ENCODE peak calls at places on chromosome 2, in nine cellular contexts. P is HFF-Myc, S is activated B cell treated with CpG ODN at 0.5 μM for 24 hours, Y is astrocyte of the spinal cord, O is SK-N-SH, J is body of pancreas, W is endothelial cell, K is cardiac fibroblast, X is mesothelial cell of epicardium. T is an unnamed sample.

GRCh38 chr2:235894839-235895238 is 273.3 kb downstream of the GBX2 start:
- DNase-seq in P (no peak), S (no peak), Y (no peak), O (no peak), J (no peak), W (no peak), K (peak; percentile 5), X (no peak), T (no peak)

GRCh38 chr2:18156421-18156820 is 278.0 kb downstream of the KCNS3 start:
- DNase-seq in P (no peak), S (no peak), Y (no peak), O (no peak), J (no peak), W (no peak), K (no peak), X (no peak), T (no peak)

GRCh38 chr2:58427572-58428285 is 186.6 kb upstream of the FANCL start:
- DNase-seq in P (no peak), S (no peak), Y (peak; percentile 53), O (peak; percentile 51), J (peak; percentile 59), W (peak; percentile 53), K (peak; percentile 28), X (peak; percentile 29), T (no peak)

GRCh38 chr2:191247381-191248057 is 2.3 kb downstream of the MYO1B start:
- DNase-seq in P (peak; percentile 76), S (no peak), Y (peak; percentile 89), O (peak; percentile 75), J (no peak), W (no peak), K (peak; percentile 94), X (no peak), T (no peak)

GRCh38 chr2:29880084-29880483 is 41.3 kb downstream of the ALK start:
- DNase-seq in P (no peak), S (no peak), Y (no peak), O (peak; percentile 17), J (no peak), W (no peak), K (no peak), X (no peak), T (no peak)

GRCh38 chr2:154189963-154190362 is 318.2 kb downstream of the GALNT13 start:
- DNase-seq in P (no peak), S (no peak), Y (no peak), O (peak; percentile 35), J (no peak), W (no peak), K (no peak), X (no peak), T (no peak)

GRCh38 chr2:235951980-235952379 is 216.2 kb downstream of the GBX2 start:
- DNase-seq in P (no peak), S (no peak), Y (no peak), O (no peak), J (no peak), W (no peak), K (no peak), X (no peak), T (no peak)

GRCh38 chr2:108960006-108960405 is 29.0 kb downstream of the EDAR start:
- DNase-seq in P (no peak), S (no peak), Y (no peak), O (no peak), J (no peak), W (no peak), K (no peak), X (no peak), T (no peak)

GRCh38 chr2:188292446-188293239 is 969 bp downstream of the GULP1 start:
- DNase-seq in P (peak; percentile 77), S (no peak), Y (peak; percentile 83), O (peak; percentile 78), J (peak; percentile 84), W (peak; percentile 69), K (peak; percentile 84), X (peak; percentile 46), T (no peak)

GRCh38 chr2:99926986-99927385 is 215.4 kb downstream of the AFF3 start:
- DNase-seq in P (no peak), S (no peak), Y (peak; percentile 34), O (no peak), J (no peak), W (no peak), K (peak; percentile 23), X (no peak), T (no peak)

GRCh38 chr2:170313636-170314348 is 135.8 kb downstream of the MYO3B start:
- DNase-seq in P (no peak), S (no peak), Y (peak; percentile 32), O (no peak), J (no peak), W (no peak), K (peak; percentile 8), X (no peak), T (no peak)

GRCh38 chr2:157291018-157291417 is 33.5 kb downstream of the GALNT5 start:
- DNase-seq in P (no peak), S (no peak), Y (no peak), O (no peak), J (no peak), W (no peak), K (no peak), X (no peak), T (no peak)

GRCh38 chr2:28319118-28320008 is 73.3 kb upstream of the FOSL2 start:
- DNase-seq in P (no peak), S (no peak), Y (peak; percentile 93), O (no peak), J (no peak), W (no peak), K (no peak), X (no peak), T (no peak)

GRCh38 chr2:72864500-72864899 is 22.7 kb upstream of the SPR start:
- DNase-seq in P (no peak), S (no peak), Y (peak; percentile 62), O (no peak), J (no peak), W (no peak), K (peak; percentile 87), X (no peak), T (no peak)

DNA sequence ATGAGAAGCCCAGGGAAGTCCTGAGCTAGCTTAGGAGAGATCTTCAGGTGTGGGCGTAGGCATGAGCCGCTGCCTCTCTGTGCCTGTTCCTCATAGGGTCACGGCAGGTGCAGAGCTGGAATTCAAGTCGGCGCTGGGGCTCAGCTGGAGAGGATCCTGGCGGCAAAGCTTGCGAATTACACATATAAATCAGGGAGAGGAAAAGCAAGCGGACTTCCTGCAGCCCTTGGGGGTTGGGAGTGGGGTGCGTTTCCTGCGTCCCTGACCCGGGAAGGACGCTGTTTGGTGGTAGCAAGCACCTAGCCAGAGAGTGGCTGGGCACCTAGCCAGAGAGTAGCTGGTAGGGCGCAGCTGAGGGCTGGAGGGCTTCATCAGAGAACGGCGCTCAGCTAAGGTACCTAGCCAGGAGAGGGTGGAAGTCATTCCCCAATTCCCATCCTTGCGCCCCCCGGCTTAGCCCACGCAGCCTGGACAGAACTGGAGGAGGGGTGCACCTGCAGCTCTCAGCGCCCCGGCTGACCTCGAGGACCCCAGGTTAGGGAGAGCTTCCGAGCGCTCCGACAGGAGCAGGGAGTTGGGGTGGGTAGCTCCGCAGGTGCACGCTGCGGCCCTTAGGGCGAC is 459 bp upstream of the EFR3B start:
- DNase-seq in P (no peak), S (peak; percentile 18), Y (peak; percentile 32), O (peak; percentile 85), J (peak; percentile 77), W (peak; percentile 65), K (peak; percentile 41), X (peak; percentile 25), T (no peak)
- TF ChIP-seq CTCF in P (peak; percentile 5), S (no peak), Y (peak; percentile 31), O (peak; percentile 53), J (no peak), W (peak; percentile 49), K (peak; percentile 40), X (peak; percentile 67), T (no peak)

DNA sequence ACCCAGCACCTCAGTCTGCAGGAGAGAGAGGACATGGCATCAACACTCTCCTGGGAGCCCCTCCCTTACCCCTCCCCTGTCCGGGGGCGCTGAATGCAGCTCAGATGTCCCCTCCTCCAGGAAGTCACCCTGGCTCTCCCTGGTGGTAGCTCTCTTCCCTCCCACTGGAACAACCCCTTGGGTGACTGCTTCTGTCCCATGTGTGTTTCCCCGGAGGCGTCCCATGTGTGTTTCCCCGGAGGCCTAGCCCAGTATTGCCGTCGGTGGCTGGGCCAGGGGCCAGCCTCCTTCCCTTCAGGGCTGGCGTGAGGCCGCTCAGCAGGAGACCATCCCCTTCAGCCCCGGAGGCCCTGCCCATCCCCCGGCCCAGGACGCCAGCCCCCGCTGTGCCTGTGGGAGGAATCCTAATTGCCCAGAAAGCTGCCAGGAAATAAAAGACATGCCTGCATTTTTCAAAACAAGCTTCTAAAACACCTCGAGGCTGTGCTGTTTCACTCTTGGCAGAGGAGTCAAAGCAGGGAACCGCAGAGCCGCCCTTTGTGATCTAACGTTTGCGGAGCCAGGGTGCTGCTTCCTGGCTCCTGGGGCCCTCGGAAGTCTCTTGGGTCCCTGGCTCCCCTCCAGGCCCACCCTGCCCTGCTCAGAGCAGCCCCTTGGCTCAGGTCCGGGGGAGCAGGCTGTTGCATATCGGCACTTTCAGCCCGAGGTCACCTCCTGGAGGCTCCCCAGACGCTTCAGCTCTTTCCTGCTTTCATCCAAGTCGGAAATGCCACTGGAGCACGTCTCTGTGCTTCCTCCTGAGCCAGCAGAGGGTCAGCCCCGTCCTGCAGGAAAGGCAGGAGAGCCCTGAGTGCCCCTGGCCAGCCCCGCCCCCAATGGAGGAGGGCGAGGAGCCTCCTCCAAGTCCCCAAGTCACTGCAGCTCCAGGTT is 11.4 kb downstream of the SNED1 start:
- DNase-seq in P (peak; percentile 71), S (peak; percentile 15), Y (peak; percentile 96), O (peak; percentile 79), J (peak; percentile 67), W (peak; percentile 65), K (peak; percentile 82), X (peak; percentile 34), T (no peak)
- TF ChIP-seq CTCF in P (no peak), S (no peak), Y (peak; percentile 11), O (no peak), J (no peak), W (no peak), K (no peak), X (no peak), T (no peak)

GRCh38 chr2:230205034-230205433 is 14.8 kb downstream of the SP110 start:
- DNase-seq in P (no peak), S (no peak), Y (no peak), O (no peak), J (no peak), W (no peak), K (no peak), X (no peak), T (no peak)

GRCh38 chr2:230205721-230206120 is 14.1 kb downstream of the SP110 start:
- DNase-seq in P (no peak), S (no peak), Y (no peak), O (no peak), J (no peak), W (no peak), K (no peak), X (no peak), T (no peak)

GRCh38 chr2:230203110-230203676 is 16.6 kb downstream of the SP110 start:
- DNase-seq in P (no peak), S (peak; percentile 67), Y (no peak), O (no peak), J (no peak), W (no peak), K (no peak), X (no peak), T (no peak)

GRCh38 chr2:230202430-230203109 is 17.2 kb downstream of the SP110 start:
- DNase-seq in P (no peak), S (peak; percentile 39), Y (no peak), O (no peak), J (no peak), W (no peak), K (no peak), X (no peak), T (no peak)
- TF ChIP-seq CTCF in P (no peak), S (no peak), Y (no peak), O (no peak), J (no peak), W (no peak), K (no peak), X (no peak), T (no peak)

GRCh38 chr2:46913471-46914381 is 1.9 kb downstream of the MCFD2 start:
- DNase-seq in P (no peak), S (no peak), Y (peak; percentile 51), O (peak; percentile 29), J (peak; percentile 72), W (peak; percentile 18), K (peak; percentile 71), X (no peak), T (no peak)
- TF ChIP-seq CTCF in P (no peak), S (no peak), Y (peak; percentile 5), O (peak; percentile 7), J (no peak), W (no peak), K (peak; percentile 6), X (no peak), T (no peak)